ENCODE peak calls at places on chromosomes 11 and 22, in eight cellular contexts. One of them, this sample, is unnamed.
A peak's percentile ranks its signal among the peaks of the same experiment; 100 is the strongest.

GRCh38 chr11:68002943-68003845 is 703 bp downstream of the UNC93B1 start:
- DNase-seq in GM23248: peak; percentile 46
- DNase-seq in right cardiac atrium: peak; percentile 80
- DNase-seq in CD8-positive, alpha-beta T cell: peak; percentile 77
- DNase-seq in A549: no peak
- DNase-seq in keratinocyte: no peak
- DNase-seq in left lung: peak; percentile 93
- DNase-seq in fibroblast of lung: no peak
- DNase-seq in this sample: peak; percentile 81

GRCh38 chr11:114551060-114551459 is 8.6 kb downstream of the NXPE1 start:
- DNase-seq in CD8-positive, alpha-beta T cell: no peak
- DNase-seq in A549: no peak
- DNase-seq in right cardiac atrium: no peak
- DNase-seq in keratinocyte: no peak
- DNase-seq in fibroblast of lung: no peak
- DNase-seq in left lung: no peak
- DNase-seq in GM23248: no peak
- DNase-seq in this sample: no peak

GRCh38 chr11:116190206-116190605 is 582.6 kb downstream of the BUD13 start:
- DNase-seq in CD8-positive, alpha-beta T cell: no peak
- DNase-seq in fibroblast of lung: no peak
- DNase-seq in GM23248: no peak
- DNase-seq in left lung: no peak
- DNase-seq in keratinocyte: no peak
- DNase-seq in A549: no peak
- DNase-seq in right cardiac atrium: no peak
- DNase-seq in this sample: no peak

GRCh38 chr11:32891657-32892354 is 805 bp upstream of the QSER1 start:
- DNase-seq in left lung: no peak
- DNase-seq in CD8-positive, alpha-beta T cell: no peak
- DNase-seq in keratinocyte: no peak
- DNase-seq in right cardiac atrium: no peak
- DNase-seq in GM23248: peak; percentile 13
- DNase-seq in fibroblast of lung: peak; percentile 42
- DNase-seq in A549: peak; percentile 9
- DNase-seq in this sample: no peak

GRCh38 chr22:17540481-17540880 is 22.8 kb upstream of the SLC25A18 start:
- DNase-seq in keratinocyte: no peak
- DNase-seq in left lung: no peak
- DNase-seq in A549: no peak
- DNase-seq in GM23248: no peak
- DNase-seq in CD8-positive, alpha-beta T cell: no peak
- DNase-seq in right cardiac atrium: no peak
- DNase-seq in fibroblast of lung: no peak
- DNase-seq in this sample: no peak

GRCh38 chr22:19750666-19751490 is 9.7 kb upstream of the TBX1 start:
- DNase-seq in right cardiac atrium: no peak
- DNase-seq in fibroblast of lung: peak; percentile 74
- DNase-seq in left lung: no peak
- DNase-seq in GM23248: no peak
- DNase-seq in keratinocyte: no peak
- DNase-seq in CD8-positive, alpha-beta T cell: no peak
- DNase-seq in A549: no peak
- DNase-seq in this sample: no peak

GRCh38 chr11:123573291-123573690 is 81.1 kb downstream of the SCN3B start:
- DNase-seq in GM23248: no peak
- DNase-seq in A549: no peak
- DNase-seq in fibroblast of lung: no peak
- DNase-seq in left lung: no peak
- DNase-seq in keratinocyte: no peak
- DNase-seq in CD8-positive, alpha-beta T cell: no peak
- DNase-seq in right cardiac atrium: no peak
- DNase-seq in this sample: no peak

GRCh38 chr11:19747634-19748280 is 35.1 kb downstream of the NAV2 start:
- DNase-seq in GM23248: no peak
- DNase-seq in left lung: no peak
- DNase-seq in CD8-positive, alpha-beta T cell: no peak
- DNase-seq in right cardiac atrium: no peak
- DNase-seq in A549: no peak
- DNase-seq in fibroblast of lung: no peak
- DNase-seq in keratinocyte: no peak
- DNase-seq in this sample: no peak

GRCh38 chr22:39724390-39724789 is 153.8 kb downstream of the CACNA1I start:
- DNase-seq in left lung: no peak
- DNase-seq in fibroblast of lung: no peak
- DNase-seq in right cardiac atrium: no peak
- DNase-seq in keratinocyte: no peak
- DNase-seq in A549: no peak
- DNase-seq in CD8-positive, alpha-beta T cell: no peak
- DNase-seq in GM23248: no peak
- DNase-seq in this sample: no peak

GRCh38 chr11:104338186-104338585 is 174.2 kb upstream of the PDGFD start:
- DNase-seq in left lung: no peak
- DNase-seq in fibroblast of lung: peak; percentile 75
- DNase-seq in right cardiac atrium: no peak
- DNase-seq in keratinocyte: no peak
- DNase-seq in A549: no peak
- DNase-seq in GM23248: peak; percentile 14
- DNase-seq in CD8-positive, alpha-beta T cell: no peak
- DNase-seq in this sample: no peak

GRCh38 chr11:6812391-6813005 is 13.0 kb upstream of the OR6A2 start:
- DNase-seq in left lung: no peak
- DNase-seq in right cardiac atrium: no peak
- DNase-seq in GM23248: peak; percentile 54
- DNase-seq in A549: peak; percentile 35
- DNase-seq in fibroblast of lung: peak; percentile 22
- DNase-seq in keratinocyte: peak; percentile 19
- DNase-seq in CD8-positive, alpha-beta T cell: peak; percentile 52
- DNase-seq in this sample: no peak

DNA sequence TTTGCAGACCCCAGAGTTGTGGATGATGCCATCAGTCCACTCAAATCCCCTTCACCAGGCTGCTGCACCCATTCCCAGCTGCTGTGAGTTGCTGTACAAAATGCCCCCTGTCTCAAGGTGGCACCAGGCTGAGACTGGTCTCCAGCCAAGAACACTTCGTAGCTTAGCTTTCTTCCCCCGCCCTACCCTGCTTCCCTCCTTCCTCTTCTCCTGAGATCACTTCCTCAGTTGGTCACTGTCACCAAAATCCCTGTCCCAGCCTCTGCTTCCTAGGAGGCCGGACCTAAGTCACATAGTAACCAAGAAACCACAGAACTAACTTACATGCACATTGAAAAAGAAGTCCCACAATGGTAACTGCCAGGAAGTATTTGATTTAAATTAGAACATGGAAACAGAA is 18.4 kb upstream of the ARRB1 start:
- DNase-seq in A549: no peak
- DNase-seq in CD8-positive, alpha-beta T cell: no peak
- DNase-seq in left lung: no peak
- DNase-seq in right cardiac atrium: peak; percentile 63
- DNase-seq in GM23248: no peak
- DNase-seq in fibroblast of lung: no peak
- DNase-seq in keratinocyte: no peak
- DNase-seq in this sample: peak; percentile 26
- H3K4me1 ChIP-seq in A549: peaks cover 32% of the 10 kb centered on the region
- H3K4me1 ChIP-seq in CD8-positive, alpha-beta T cell: peaks cover 9% of the 10 kb centered on the region
- H3K4me1 ChIP-seq in left lung: no peaks in the 10 kb centered on the region
- H3K4me1 ChIP-seq in right cardiac atrium: peaks cover 3% of the 10 kb centered on the region
- H3K4me1 ChIP-seq in GM23248: peaks cover 11% of the 10 kb centered on the region
- H3K4me1 ChIP-seq in fibroblast of lung: no peaks in the 10 kb centered on the region
- H3K4me1 ChIP-seq in keratinocyte: no peaks in the 10 kb centered on the region
- H3K4me1 ChIP-seq in this sample: no peaks in the 10 kb centered on the region

GRCh38 chr11:62458212-62459002 is 39.6 kb downstream of the SCGB1A1 start:
- DNase-seq in A549: no peak
- DNase-seq in GM23248: peak; percentile 36
- DNase-seq in fibroblast of lung: no peak
- DNase-seq in CD8-positive, alpha-beta T cell: no peak
- DNase-seq in right cardiac atrium: no peak
- DNase-seq in left lung: no peak
- DNase-seq in keratinocyte: no peak
- DNase-seq in this sample: no peak

GRCh38 chr11:62459080-62459479 is 40.2 kb downstream of the SCGB1A1 start:
- DNase-seq in keratinocyte: no peak
- DNase-seq in GM23248: peak; percentile 63
- DNase-seq in left lung: no peak
- DNase-seq in fibroblast of lung: no peak
- DNase-seq in A549: no peak
- DNase-seq in right cardiac atrium: no peak
- DNase-seq in CD8-positive, alpha-beta T cell: no peak
- DNase-seq in this sample: no peak

GRCh38 chr11:62457474-62457873 is 38.6 kb downstream of the SCGB1A1 start:
- DNase-seq in keratinocyte: no peak
- DNase-seq in GM23248: no peak
- DNase-seq in fibroblast of lung: no peak
- DNase-seq in left lung: no peak
- DNase-seq in right cardiac atrium: no peak
- DNase-seq in A549: no peak
- DNase-seq in CD8-positive, alpha-beta T cell: no peak
- DNase-seq in this sample: no peak

GRCh38 chr11:62464655-62465054 is 45.8 kb downstream of the SCGB1A1 start:
- DNase-seq in CD8-positive, alpha-beta T cell: no peak
- DNase-seq in fibroblast of lung: no peak
- DNase-seq in left lung: no peak
- DNase-seq in GM23248: no peak
- DNase-seq in right cardiac atrium: no peak
- DNase-seq in keratinocyte: no peak
- DNase-seq in A549: no peak
- DNase-seq in this sample: no peak

DNA sequence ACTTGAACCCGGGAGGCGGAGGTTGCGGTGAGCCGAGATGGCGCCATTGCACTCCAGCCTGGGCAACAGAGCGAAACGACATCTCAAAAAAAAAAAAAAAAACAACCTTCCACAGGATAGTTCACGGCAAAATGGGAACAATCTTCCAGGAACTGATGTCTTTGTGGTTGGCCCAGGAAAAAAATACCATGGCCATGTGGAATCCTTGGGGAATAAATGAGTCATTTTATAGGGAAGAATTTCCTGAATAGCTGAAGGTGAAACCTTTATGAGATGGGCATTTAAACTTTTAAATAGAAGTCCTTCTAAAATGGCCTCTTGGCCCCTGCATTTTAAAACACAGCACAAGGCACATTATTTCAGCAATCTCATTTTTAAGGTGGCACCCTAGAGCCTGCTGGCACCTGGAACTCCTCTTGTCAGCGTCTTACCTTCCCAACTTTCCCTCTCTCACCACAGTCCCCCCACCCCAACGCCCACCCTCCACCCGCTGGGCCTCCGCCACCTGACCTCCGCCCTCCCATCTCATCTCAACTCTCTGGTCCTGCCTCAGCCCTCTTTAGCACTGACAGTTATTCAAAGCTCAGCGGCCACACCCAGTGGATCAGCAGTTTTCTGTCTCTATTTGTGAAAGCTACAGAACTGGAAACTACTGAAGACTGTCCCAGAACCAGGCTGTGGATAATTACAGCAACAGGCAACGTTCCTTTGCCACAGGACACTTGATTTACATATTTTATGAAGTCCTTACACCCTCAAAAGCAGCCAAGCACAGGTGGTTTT is 43.1 kb downstream of the SCGB1A1 start:
- DNase-seq in CD8-positive, alpha-beta T cell: no peak
- DNase-seq in left lung: no peak
- DNase-seq in keratinocyte: no peak
- DNase-seq in A549: no peak
- DNase-seq in fibroblast of lung: peak; percentile 80
- DNase-seq in GM23248: peak; percentile 73
- DNase-seq in right cardiac atrium: no peak
- DNase-seq in this sample: no peak
- H3K4me3 ChIP-seq in CD8-positive, alpha-beta T cell: no peak overlapping the region
- H3K4me3 ChIP-seq in left lung: no peak overlapping the region
- H3K4me3 ChIP-seq in keratinocyte: no peak overlapping the region
- H3K4me3 ChIP-seq in A549: no peak overlapping the region
- H3K4me3 ChIP-seq in fibroblast of lung: no peak overlapping the region
- H3K4me3 ChIP-seq in GM23248: peak overlapping the region; percentile 27
- H3K4me3 ChIP-seq in right cardiac atrium: no peak overlapping the region
- H3K4me3 ChIP-seq in this sample: no peak overlapping the region

GRCh38 chr11:102401905-102402304 is 50.7 kb downstream of the TMEM123 start:
- DNase-seq in A549: no peak
- DNase-seq in GM23248: no peak
- DNase-seq in CD8-positive, alpha-beta T cell: no peak
- DNase-seq in keratinocyte: no peak
- DNase-seq in fibroblast of lung: no peak
- DNase-seq in left lung: no peak
- DNase-seq in right cardiac atrium: no peak
- DNase-seq in this sample: no peak

GRCh38 chr11:102398297-102398696 is 51.3 kb downstream of the BIRC2 start:
- DNase-seq in right cardiac atrium: no peak
- DNase-seq in fibroblast of lung: no peak
- DNase-seq in GM23248: no peak
- DNase-seq in A549: no peak
- DNase-seq in keratinocyte: no peak
- DNase-seq in left lung: no peak
- DNase-seq in CD8-positive, alpha-beta T cell: no peak
- DNase-seq in this sample: no peak

GRCh38 chr11:102396708-102397563 is 49.9 kb downstream of the BIRC2 start:
- DNase-seq in keratinocyte: no peak
- DNase-seq in CD8-positive, alpha-beta T cell: no peak
- DNase-seq in fibroblast of lung: peak; percentile 25
- DNase-seq in A549: no peak
- DNase-seq in right cardiac atrium: no peak
- DNase-seq in GM23248: peak; percentile 51
- DNase-seq in left lung: no peak
- DNase-seq in this sample: no peak

GRCh38 chr11:102400603-102401002 is 52.0 kb downstream of the TMEM123 start:
- DNase-seq in A549: no peak
- DNase-seq in left lung: no peak
- DNase-seq in fibroblast of lung: no peak
- DNase-seq in keratinocyte: no peak
- DNase-seq in right cardiac atrium: no peak
- DNase-seq in CD8-positive, alpha-beta T cell: no peak
- DNase-seq in GM23248: no peak
- DNase-seq in this sample: no peak

GRCh38 chr11:102399189-102399588 is 52.2 kb downstream of the BIRC2 start:
- DNase-seq in A549: no peak
- DNase-seq in GM23248: no peak
- DNase-seq in CD8-positive, alpha-beta T cell: no peak
- DNase-seq in right cardiac atrium: no peak
- DNase-seq in fibroblast of lung: no peak
- DNase-seq in keratinocyte: no peak
- DNase-seq in left lung: no peak
- DNase-seq in this sample: no peak
- H3K4me1 ChIP-seq in A549: peaks cover 17% of the 10 kb centered on the region
- H3K4me1 ChIP-seq in GM23248: peaks cover 9% of the 10 kb centered on the region
- H3K4me1 ChIP-seq in CD8-positive, alpha-beta T cell: peaks cover 46% of the 10 kb centered on the region
- H3K4me1 ChIP-seq in right cardiac atrium: peaks cover 2% of the 10 kb centered on the region
- H3K4me1 ChIP-seq in fibroblast of lung: no peaks in the 10 kb centered on the region
- H3K4me1 ChIP-seq in keratinocyte: no peaks in the 10 kb centered on the region
- H3K4me1 ChIP-seq in left lung: no peaks in the 10 kb centered on the region
- H3K4me1 ChIP-seq in this sample: no peaks in the 10 kb centered on the region

DNA sequence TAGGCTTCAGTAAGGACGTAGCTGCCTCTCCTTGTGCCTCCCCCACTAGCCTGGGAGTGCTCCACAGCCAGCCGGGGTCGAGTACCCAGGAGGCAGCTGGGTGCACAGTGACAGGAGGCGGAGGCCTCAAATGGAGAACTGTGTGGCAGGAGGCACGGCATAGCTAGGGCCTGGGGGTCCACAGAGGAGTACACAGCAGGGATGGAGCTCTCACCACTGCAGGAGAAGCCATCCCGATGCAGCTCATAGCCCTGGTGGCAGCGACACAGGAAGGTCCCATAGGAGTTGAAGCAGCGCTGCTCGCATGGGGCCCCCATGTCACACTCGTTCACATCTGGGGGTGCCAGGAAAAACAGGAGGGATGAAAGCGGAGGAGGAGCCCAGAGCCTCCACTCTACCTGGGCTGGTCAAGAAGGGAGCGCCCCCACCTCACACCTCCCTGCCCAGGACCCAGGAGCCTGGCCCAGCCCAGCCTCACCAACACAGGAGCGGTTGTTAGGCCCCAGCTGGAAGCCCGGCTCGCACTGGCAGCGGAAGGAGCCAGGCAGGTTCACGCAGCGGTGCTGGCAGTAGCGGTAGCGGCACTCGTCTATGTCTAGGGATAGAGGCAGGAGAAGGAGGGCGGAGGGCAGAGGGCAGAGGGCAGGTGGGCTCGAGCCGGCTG is 2.8 kb downstream of the EFEMP2 start:
- DNase-seq in fibroblast of lung: no peak
- DNase-seq in keratinocyte: no peak
- DNase-seq in A549: no peak
- DNase-seq in GM23248: no peak
- DNase-seq in right cardiac atrium: peak; percentile 50
- DNase-seq in CD8-positive, alpha-beta T cell: no peak
- DNase-seq in left lung: peak; percentile 72
- DNase-seq in this sample: peak; percentile 48
- H3K4me3 ChIP-seq in fibroblast of lung: no peak overlapping the region
- H3K4me3 ChIP-seq in keratinocyte: no peak overlapping the region
- H3K4me3 ChIP-seq in A549: no peak overlapping the region
- H3K4me3 ChIP-seq in GM23248: no peak overlapping the region
- H3K4me3 ChIP-seq in right cardiac atrium: no peak overlapping the region
- H3K4me3 ChIP-seq in CD8-positive, alpha-beta T cell: no peak overlapping the region
- H3K4me3 ChIP-seq in left lung: no peak overlapping the region
- H3K4me3 ChIP-seq in this sample: no peak overlapping the region

This sample was measured in aorta.